ENCODE peak calls at places on chromosomes 2 and 18, in four cellular contexts. A is upper lobe of left lung, N is HCT116, L is K562. J is an unnamed sample.
A peak's percentile ranks its signal among the peaks of the same experiment; 100 is the strongest.

GRCh38 chr2:88656690-88657089 is 29.4 kb upstream of the EIF2AK3 start:
- DNase-seq in A (no peak), N (no peak), L (no peak), J (no peak)

GRCh38 chr2:42844901-42845685 is 52.7 kb upstream of the HAAO start:
- DNase-seq in A (no peak), N (no peak), L (no peak), J (no peak)

GRCh38 chr18:78974115-78974740 is 5.4 kb upstream of the SALL3 start:
- DNase-seq in A (no peak), N (no peak), L (no peak), J (no peak)

GRCh38 chr2:155141418-155141817 is 442.9 kb downstream of the KCNJ3 start:
- DNase-seq in A (no peak), N (no peak), L (no peak), J (no peak)

GRCh38 chr2:221124542-221125235 is 447.4 kb downstream of the EPHA4 start:
- DNase-seq in A (no peak), N (no peak), L (no peak), J (no peak)

GRCh38 chr18:13244135-13244534 is 25.6 kb downstream of the LDLRAD4 start:
- DNase-seq in A (no peak), N (no peak), L (no peak), J (no peak)

GRCh38 chr2:226794751-226795171 is 4.9 kb downstream of the IRS1 start:
- DNase-seq in A (no peak), N (no peak), L (no peak), J (no peak)

GRCh38 chr18:8257851-8258434 is 351.3 kb upstream of the RAB12 start:
- DNase-seq in A (no peak), N (no peak), L (no peak), J (no peak)

GRCh38 chr18:52376104-52376503 is 36.1 kb downstream of the DCC start:
- DNase-seq in A (no peak), N (no peak), L (no peak), J (no peak)

GRCh38 chr2:148124271-148124670 is 103.4 kb downstream of the MBD5 start:
- DNase-seq in A (no peak), N (no peak), L (no peak), J (no peak)

GRCh38 chr18:5295231-5295920 is at the start of gene ZBTB14:
- DNase-seq in A (peak; percentile 70), N (no peak), L (peak; percentile 88), J (peak; percentile 50)

GRCh38 chr2:153946036-153946435 is 74.3 kb downstream of the GALNT13 start:
- DNase-seq in A (no peak), N (no peak), L (no peak), J (no peak)

GRCh38 chr18:35983147-35983546 is 10.7 kb downstream of the RMP24 start:
- DNase-seq in A (no peak), N (no peak), L (no peak), J (no peak)

GRCh38 chr18:40877096-40877495 is 1077.9 kb upstream of the PIK3C3 start:
- DNase-seq in A (no peak), N (no peak), L (no peak), J (no peak)

GRCh38 chr2:110980613-110981062 is 140.1 kb upstream of the BCL2L11 start:
- DNase-seq in A (no peak), N (no peak), L (no peak), J (no peak)

GRCh38 chr2:217286833-217287232 is 427.0 kb upstream of the TNP1 start:
- DNase-seq in A (no peak), N (no peak), L (no peak), J (no peak)

GRCh38 chr18:51486735-51487366 is 289.4 kb upstream of the MEX3C start:
- DNase-seq in A (no peak), N (no peak), L (no peak), J (no peak)

GRCh38 chr2:196468394-196468793 is 171.1 kb upstream of the CCDC150 start:
- DNase-seq in A (no peak), N (peak; percentile 13), L (peak; percentile 6), J (no peak)

GRCh38 chr2:9071032-9071431 is 67.5 kb upstream of the MBOAT2 start:
- DNase-seq in A (peak; percentile 55), N (peak; percentile 99), L (peak; percentile 55), J (no peak)

GRCh38 chr18:12838178-12838634 is 45.8 kb downstream of the PTPN2 start:
- DNase-seq in A (peak; percentile 89), N (no peak), L (peak; percentile 16), J (no peak)

GRCh38 chr2:212973347-212973746 is 178.1 kb downstream of the IKZF2 start:
- DNase-seq in A (no peak), N (no peak), L (no peak), J (no peak)

GRCh38 chr2:223865907-223866508 is 28.6 kb upstream of the AP1S3 start:
- DNase-seq in A (no peak), N (no peak), L (no peak), J (no peak)

GRCh38 chr18:12839526-12840196 is 44.4 kb downstream of the PTPN2 start:
- DNase-seq in A (no peak), N (no peak), L (no peak), J (no peak)

GRCh38 chr2:74221604-74222299 is 23.3 kb downstream of the MTHFD2 start:
- DNase-seq in A (no peak), N (no peak), L (no peak), J (no peak)

GRCh38 chr2:74223941-74224770 is 25.7 kb downstream of the MTHFD2 start:
- DNase-seq in A (no peak), N (no peak), L (no peak), J (no peak)

GRCh38 chr2:74221091-74221490 is 22.7 kb downstream of the MTHFD2 start:
- DNase-seq in A (no peak), N (no peak), L (no peak), J (no peak)

GRCh38 chr2:74219846-74220486 is 21.6 kb downstream of the MTHFD2 start:
- DNase-seq in A (no peak), N (no peak), L (no peak), J (no peak)

GRCh38 chr2:74222300-74222650 is 23.9 kb downstream of the MTHFD2 start:
- DNase-seq in A (no peak), N (no peak), L (no peak), J (no peak)
- TF ChIP-seq POLR2A in A (no peak), N (no peak), L (no peak), J (no peak)

DNA sequence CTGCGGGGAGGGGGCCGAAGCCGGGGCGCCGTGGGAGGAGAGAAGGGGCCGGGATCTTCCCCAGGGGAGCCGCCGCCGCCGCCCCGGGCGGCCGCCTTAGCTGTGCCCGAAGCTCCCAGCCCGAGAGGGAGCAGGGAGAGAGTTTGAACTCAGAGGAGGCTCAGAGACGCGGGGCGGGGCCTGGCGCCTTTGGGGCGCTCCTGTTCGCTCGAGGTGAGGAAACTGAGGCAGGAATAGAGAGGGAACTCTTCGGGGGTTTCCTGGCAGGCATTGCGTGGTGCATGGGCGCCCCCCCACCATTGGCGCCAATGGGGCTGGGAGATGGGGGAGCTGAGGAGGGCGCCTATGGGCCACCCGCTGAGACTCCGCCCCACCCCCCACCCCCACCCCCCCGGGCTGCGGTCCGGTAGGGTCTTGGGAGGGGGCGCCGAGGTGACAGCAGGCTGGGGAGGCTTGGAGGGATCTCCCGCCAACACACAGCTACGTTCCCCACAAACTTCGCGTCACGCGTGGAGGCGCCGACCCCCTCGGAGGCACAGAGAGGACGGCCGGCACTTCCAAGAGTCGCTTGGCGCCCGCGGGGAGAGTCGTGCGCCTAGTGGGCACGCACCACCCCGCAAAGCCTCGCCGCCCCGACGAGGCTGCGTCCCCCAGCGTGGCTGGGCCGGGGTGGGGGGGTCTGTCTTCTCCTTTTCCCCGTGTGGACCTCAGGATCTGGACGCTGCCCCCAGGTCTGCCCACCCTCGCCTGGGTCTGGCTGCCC is 680 bp downstream of the CTDSP1 start:
- DNase-seq in A (peak; percentile 42), N (no peak), L (peak; percentile 58), J (peak; percentile 47)
- TF ChIP-seq POLR2AphosphoS5 in A (no peak), N (peak; percentile 21), L (no peak), J (no peak)

GRCh38 chr2:112782234-112782799 is 2.0 kb downstream of the IL1A start:
- DNase-seq in A (no peak), N (no peak), L (no peak), J (no peak)

GRCh38 chr2:112779598-112779997 is 4.7 kb downstream of the IL1A start:
- DNase-seq in A (no peak), N (no peak), L (no peak), J (no peak)

GRCh38 chr2:112787294-112787693 is 3.0 kb upstream of the IL1A start:
- DNase-seq in A (no peak), N (no peak), L (no peak), J (no peak)

GRCh38 chr2:112784199-112785189 is at the start of gene IL1A:
- DNase-seq in A (no peak), N (peak; percentile 40), L (peak; percentile 50), J (no peak)

DNA sequence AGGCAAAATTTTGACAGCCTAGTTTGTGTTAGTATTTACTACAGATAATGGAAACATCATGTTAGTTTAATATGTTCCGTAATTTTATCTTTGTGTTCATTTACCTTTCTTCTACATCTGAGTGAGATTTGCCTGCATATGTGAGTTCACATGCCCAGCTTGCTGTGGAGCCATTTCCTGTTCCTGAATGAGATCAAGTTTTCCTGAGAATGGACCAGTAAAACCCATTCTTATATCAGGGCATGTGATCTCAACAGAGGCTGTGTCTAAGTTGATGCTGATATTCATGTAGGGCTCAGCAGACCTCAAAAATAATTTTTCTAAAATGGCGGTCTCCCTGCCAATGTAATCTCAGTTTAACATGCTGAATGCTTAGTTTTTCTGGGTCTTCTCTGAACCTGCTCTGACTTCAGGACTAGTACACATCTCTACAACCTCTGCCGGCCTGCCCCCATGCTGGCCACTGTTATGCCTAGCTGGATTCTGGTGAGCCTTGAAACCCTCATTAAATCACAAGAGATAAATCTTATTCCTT is 1.0 kb downstream of the IL1A start:
- DNase-seq in A (no peak), N (no peak), L (no peak), J (no peak)
- TF ChIP-seq POLR2A in A (no peak), N (no peak), L (no peak), J (no peak)

DNA sequence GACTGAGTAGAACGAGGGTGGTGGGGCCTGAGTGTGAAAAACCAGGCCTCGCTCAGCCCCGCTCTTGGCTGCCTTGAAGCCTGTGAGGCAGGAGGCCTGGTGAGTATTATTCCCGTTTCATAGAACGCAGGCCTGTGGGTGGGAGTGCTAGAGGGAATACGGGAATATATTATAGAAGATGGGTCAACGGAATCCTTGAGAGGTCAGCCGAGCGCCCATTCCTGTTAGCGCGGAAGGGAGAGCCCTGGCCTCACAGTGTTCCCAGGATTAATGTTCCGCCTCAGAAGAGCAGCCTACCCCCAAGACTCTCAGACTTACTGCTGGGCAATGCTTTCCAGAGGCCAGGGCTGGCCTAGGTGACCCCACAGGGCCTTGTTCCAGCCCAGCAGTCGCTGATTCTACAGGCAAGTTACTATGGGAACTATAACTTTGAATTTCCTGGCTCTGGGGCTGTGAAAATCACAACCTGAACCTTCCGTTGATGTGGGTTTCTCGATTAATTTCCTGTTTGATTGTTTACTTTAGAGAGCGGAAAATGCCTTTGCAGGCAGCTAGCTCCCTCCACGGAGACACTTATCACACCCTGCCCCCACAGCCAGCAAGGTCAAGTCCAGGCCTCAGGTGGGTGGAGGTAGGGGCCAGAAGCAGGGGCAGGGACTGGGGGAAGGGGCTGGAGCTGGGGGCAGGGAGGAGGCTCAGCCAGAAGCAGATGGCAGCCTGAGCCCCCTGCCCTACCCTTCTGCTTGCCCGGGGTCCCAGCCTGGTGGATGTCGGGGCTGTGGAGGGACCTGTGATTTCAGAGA is 108.3 kb downstream of the SMAD7 start:
- DNase-seq in A (no peak), N (no peak), L (peak; percentile 24), J (no peak)
- TF ChIP-seq POLR2AphosphoS5 in A (peak; percentile 19), N (no peak), L (no peak), J (no peak)

J was measured in GM12892.